ENCODE peak calls at places on chromosomes 5 and 9, in four cellular contexts. J, H, S and Z are unnamed samples.

GRCh38 chr9:34584970-34585369 is 4.6 kb downstream of the CNTFR start:
- DNase-seq in J (no peak), H (no peak), S (no peak), Z (no peak)

GRCh38 chr9:34511160-34511513 is 11.7 kb downstream of the ENHO start:
- DNase-seq in J (no peak), H (no peak), S (no peak), Z (no peak)

GRCh38 chr5:101637599-101637998 is 658.5 kb downstream of the SLCO4C1 start:
- DNase-seq in J (no peak), H (no peak), S (no peak), Z (no peak)

GRCh38 chr9:113622600-113623400 is 159.3 kb downstream of the RGS3 start:
- DNase-seq in J (no peak), H (peak; percentile 89), S (no peak), Z (peak; percentile 84)

GRCh38 chr9:83623634-83623991 is 670 bp downstream of the IDNK start:
- DNase-seq in J (peak; percentile 25), H (no peak), S (no peak), Z (no peak)

GRCh38 chr5:95620030-95620869 is at the start of gene GPR150:
- DNase-seq in J (peak; percentile 50), H (peak; percentile 39), S (peak; percentile 48), Z (no peak)

GRCh38 chr9:95736370-95736769 is 139.1 kb upstream of the ERCC6L2 start:
- DNase-seq in J (no peak), H (peak; percentile 16), S (no peak), Z (peak; percentile 10)

GRCh38 chr5:6748142-6748541 is 34.9 kb downstream of the TENT4A start:
- DNase-seq in J (no peak), H (no peak), S (no peak), Z (no peak)

GRCh38 chr5:178365501-178366440 is 133.2 kb upstream of the PHYKPL start:
- DNase-seq in J (no peak), H (no peak), S (no peak), Z (no peak)

GRCh38 chr5:149841844-149842793 is 102.5 kb downstream of the PDE6A start:
- DNase-seq in J (no peak), H (no peak), S (no peak), Z (no peak)

GRCh38 chr5:169080352-169080938 is 220.5 kb downstream of the SLIT3 start:
- DNase-seq in J (no peak), H (no peak), S (no peak), Z (no peak)

GRCh38 chr9:98866435-98867108 is 59.1 kb downstream of the GALNT12 start:
- DNase-seq in J (no peak), H (no peak), S (no peak), Z (no peak)

GRCh38 chr9:130239741-130240241 is 25.8 kb upstream of the HMCN2 start:
- DNase-seq in J (no peak), H (peak; percentile 18), S (peak; percentile 56), Z (no peak)

GRCh38 chr9:129778469-129778868 is 24.5 kb upstream of the TOR1B start:
- DNase-seq in J (no peak), H (no peak), S (no peak), Z (no peak)

GRCh38 chr9:109113892-109114609 is 5.7 kb downstream of the TMEM245 start:
- DNase-seq in J (no peak), H (peak; percentile 27), S (no peak), Z (no peak)

GRCh38 chr5:81081461-81081835 is 121.3 kb downstream of the RASGRF2 start:
- DNase-seq in J (no peak), H (no peak), S (no peak), Z (no peak)

GRCh38 chr5:135491552-135492318 is 39.6 kb upstream of the TIFAB start:
- DNase-seq in J (no peak), H (no peak), S (no peak), Z (no peak)

GRCh38 chr5:90888511-90889324 is 330.1 kb downstream of the ADGRV1 start:
- DNase-seq in J (no peak), H (peak; percentile 29), S (no peak), Z (no peak)

GRCh38 chr9:137441289-137441934 is at the start of gene ENTPD8:
- DNase-seq in J (no peak), H (no peak), S (no peak), Z (peak; percentile 74)

GRCh38 chr5:10106285-10106684 is 143.4 kb downstream of the ATPSCKMT start:
- DNase-seq in J (no peak), H (no peak), S (no peak), Z (no peak)

GRCh38 chr5:142245776-142246175 is 79.0 kb downstream of the SPRY4 start:
- DNase-seq in J (no peak), H (no peak), S (no peak), Z (no peak)